ENCODE peak calls at places on chromosomes 6 and 20, in eight cellular contexts. L is T-helper 2 cell; S is activated CD8-positive, alpha-beta memory T cell treated with anti-CD3 and anti-CD28 coated beads for 4 hours; J is heart left ventricle; Y is body of pancreas; A is RPMI8226; I is islet precursor cell; T is NCI-H510A. Q is an unnamed sample.

GRCh38 chr20:9025643-9026042 is 43.2 kb upstream of the PLCB4 start:
- DNase-seq in L (no peak), S (no peak), J (no peak), Y (no peak), A (no peak), I (no peak), T (no peak), Q (no peak)

GRCh38 chr6:63496388-63496804 is 75.9 kb upstream of the LOC128125822 start:
- DNase-seq in L (no peak), S (no peak), J (no peak), Y (no peak), A (no peak), I (no peak), T (no peak), Q (no peak)

GRCh38 chr6:137680678-137681346 is 186.2 kb upstream of the TNFAIP3 start:
- DNase-seq in L (no peak), S (no peak), J (no peak), Y (no peak), A (no peak), I (no peak), T (no peak), Q (no peak)

GRCh38 chr6:7390218-7390878 is 740 bp downstream of the RIOK1 start:
- DNase-seq in L (no peak), S (no peak), J (no peak), Y (no peak), A (no peak), I (no peak), T (no peak), Q (no peak)

GRCh38 chr20:37239026-37239451 is 22.6 kb downstream of the GHRH start:
- DNase-seq in L (no peak), S (no peak), J (no peak), Y (peak), A (no peak), I (peak), T (no peak), Q (no peak)

GRCh38 chr6:165439928-165440554 is 130.6 kb upstream of the C6orf118 start:
- DNase-seq in L (no peak), S (no peak), J (no peak), Y (no peak), A (peak), I (no peak), T (no peak), Q (no peak)

GRCh38 chr6:90160013-90160412 is 136.6 kb downstream of the BACH2 start:
- DNase-seq in L (no peak), S (no peak), J (no peak), Y (no peak), A (no peak), I (no peak), T (no peak), Q (no peak)

GRCh38 chr6:75147512-75147911 is 58.3 kb downstream of the COL12A1 start:
- DNase-seq in L (no peak), S (no peak), J (no peak), Y (no peak), A (no peak), I (no peak), T (no peak), Q (no peak)

GRCh38 chr6:139219271-139219729 is 72.5 kb downstream of the TXLNB start:
- DNase-seq in L (peak), S (peak), J (peak), Y (peak), A (peak), I (peak), T (peak), Q (peak)

GRCh38 chr6:73898599-73898998 is 202.6 kb downstream of the CD109 start:
- DNase-seq in L (no peak), S (no peak), J (no peak), Y (no peak), A (no peak), I (no peak), T (no peak), Q (no peak)

GRCh38 chr6:6969761-6970223 is 138.0 kb upstream of the RREB1 start:
- DNase-seq in L (no peak), S (no peak), J (no peak), Y (peak), A (no peak), I (peak), T (peak), Q (no peak)

GRCh38 chr6:143264996-143265734 is 185.3 kb downstream of the ADAT2 start:
- DNase-seq in L (no peak), S (no peak), J (no peak), Y (no peak), A (no peak), I (no peak), T (no peak), Q (no peak)

GRCh38 chr20:35478804-35479472 is 23.5 kb downstream of the CEP250 start:
- DNase-seq in L (no peak), S (no peak), J (no peak), Y (no peak), A (peak), I (peak), T (no peak), Q (no peak)

GRCh38 chr6:63049216-63049615 is 162.1 kb upstream of the FKBP1C start:
- DNase-seq in L (no peak), S (no peak), J (no peak), Y (no peak), A (no peak), I (no peak), T (no peak), Q (no peak)

GRCh38 chr6:53892707-53893106 is 97.9 kb downstream of the LRRC1 start:
- DNase-seq in L (no peak), S (no peak), J (no peak), Y (no peak), A (no peak), I (no peak), T (no peak), Q (no peak)

GRCh38 chr20:48064929-48065328 is 279.6 kb upstream of the SULF2 start:
- DNase-seq in L (no peak), S (no peak), J (no peak), Y (no peak), A (no peak), I (no peak), T (no peak), Q (no peak)

GRCh38 chr6:137968901-137969300 is 101.8 kb downstream of the TNFAIP3 start:
- DNase-seq in L (peak), S (no peak), J (no peak), Y (no peak), A (no peak), I (no peak), T (no peak), Q (no peak)

GRCh38 chr6:24126586-24127192 is 674 bp downstream of the NRSN1 start:
- DNase-seq in L (no peak), S (no peak), J (no peak), Y (peak), A (peak), I (peak), T (no peak), Q (peak)

GRCh38 chr6:100470721-100471120 is 6.0 kb upstream of the SIM1 start:
- DNase-seq in L (no peak), S (no peak), J (no peak), Y (no peak), A (no peak), I (no peak), T (no peak), Q (no peak)

GRCh38 chr6:44495036-44495901 is 107.8 kb downstream of the CDC5L start:
- DNase-seq in L (no peak), S (no peak), J (no peak), Y (no peak), A (no peak), I (peak), T (no peak), Q (no peak)

GRCh38 chr6:90918361-90918760 is 331.5 kb upstream of the MAP3K7 start:
- DNase-seq in L (no peak), S (no peak), J (no peak), Y (no peak), A (no peak), I (no peak), T (no peak), Q (no peak)

GRCh38 chr6:163249651-163250101 is 164.8 kb upstream of the QKI start:
- DNase-seq in L (no peak), S (no peak), J (no peak), Y (no peak), A (peak), I (no peak), T (no peak), Q (no peak)

GRCh38 chr6:10369896-10370295 is 45.0 kb downstream of the TFAP2A start:
- DNase-seq in L (no peak), S (no peak), J (no peak), Y (no peak), A (no peak), I (no peak), T (no peak), Q (no peak)

GRCh38 chr6:166173292-166173951 is 5.8 kb upstream of the TBXT start:
- DNase-seq in L (no peak), S (no peak), J (no peak), Y (peak), A (peak), I (peak), T (peak), Q (no peak)

GRCh38 chr20:46850416-46850815 is 44.2 kb upstream of the EYA2 start:
- DNase-seq in L (no peak), S (no peak), J (no peak), Y (no peak), A (no peak), I (no peak), T (no peak), Q (no peak)

GRCh38 chr6:163485388-163485851 is 70.9 kb downstream of the QKI start:
- DNase-seq in L (no peak), S (no peak), J (no peak), Y (no peak), A (no peak), I (no peak), T (no peak), Q (no peak)

GRCh38 chr6:35185302-35185681 is 28.5 kb upstream of the SCUBE3 start:
- DNase-seq in L (no peak), S (no peak), J (peak), Y (peak), A (no peak), I (peak), T (no peak), Q (no peak)

GRCh38 chr6:13302751-13303667 is 25.3 kb downstream of the TBC1D7 start:
- DNase-seq in L (peak), S (no peak), J (no peak), Y (peak), A (peak), I (peak), T (no peak), Q (peak)

GRCh38 chr20:9574182-9574581 is 59.8 kb downstream of the LAMP5 start:
- DNase-seq in L (no peak), S (no peak), J (no peak), Y (no peak), A (no peak), I (no peak), T (no peak), Q (no peak)